ENCODE peak calls at places on chromosomes 5 and 9, in six cellular contexts. J is T47D; X is activated CD8-positive, alpha-beta memory T cell treated with anti-CD3 and anti-CD28 coated beads for 48 hours; W is stimulated activated CD4-positive, alpha-beta T cell treated with anti-CD3 and anti-CD28 coated beads, Interleukin-4, amount 100 ng/mL, for 48 hours; D is WTC11; P is OCI-M1. O is an unnamed sample.

GRCh38 chr5:145479271-145479670 is 355.9 kb downstream of the PRELID2 start:
- DNase-seq in J (no peak), X (no peak), W (no peak), D (no peak), P (no peak), O (no peak)

GRCh38 chr5:417301-417700 is 25.7 kb upstream of the EXOC3 start:
- DNase-seq in J (no peak), X (no peak), W (no peak), D (no peak), P (no peak), O (no peak)

GRCh38 chr9:136013116-136013515 is 51.9 kb upstream of the UBAC1 start:
- DNase-seq in J (no peak), X (no peak), W (no peak), D (peak), P (no peak), O (no peak)

GRCh38 chr9:114565204-114565603 is 22.4 kb upstream of the ATP6V1G1 start:
- DNase-seq in J (no peak), X (no peak), W (no peak), D (no peak), P (no peak), O (no peak)

GRCh38 chr5:60944904-60945759 is at the start of the genes ERCC8 and NDUFAF2:
- DNase-seq in J (peak), X (peak), W (peak), D (peak), P (peak), O (peak)

GRCh38 chr5:10518352-10518751 is 45.5 kb upstream of the ANKRD33B start:
- DNase-seq in J (peak), X (no peak), W (no peak), D (no peak), P (no peak), O (no peak)

GRCh38 chr5:172282277-172283019 is 1.1 kb downstream of the UBTD2 start:
- DNase-seq in J (no peak), X (no peak), W (no peak), D (no peak), P (no peak), O (no peak)

GRCh38 chr5:14720236-14720923 is 55.9 kb downstream of the OTULIN start:
- DNase-seq in J (no peak), X (no peak), W (no peak), D (no peak), P (no peak), O (no peak)

GRCh38 chr5:57684299-57684702 is 201.7 kb upstream of the ACTBL2 start:
- DNase-seq in J (no peak), X (no peak), W (no peak), D (no peak), P (peak), O (no peak)

GRCh38 chr9:23643656-23644258 is 182.3 kb downstream of the ELAVL2 start:
- DNase-seq in J (no peak), X (no peak), W (no peak), D (no peak), P (no peak), O (no peak)

GRCh38 chr5:10734050-10734709 is 26.9 kb downstream of the DAP start:
- DNase-seq in J (no peak), X (no peak), W (no peak), D (no peak), P (no peak), O (no peak)

GRCh38 chr5:125227333-125228075 is 481.1 kb upstream of the ZNF608 start:
- DNase-seq in J (peak), X (no peak), W (no peak), D (peak), P (no peak), O (no peak)

GRCh38 chr9:977361-978116 is 1.1 kb downstream of the DMRT3 start:
- DNase-seq in J (no peak), X (no peak), W (no peak), D (peak), P (no peak), O (no peak)

GRCh38 chr5:178577376-178577839 is 12.8 kb downstream of the COL23A1 start:
- DNase-seq in J (no peak), X (no peak), W (no peak), D (peak), P (no peak), O (no peak)

GRCh38 chr5:179959627-179960026 is 51.9 kb upstream of the TBC1D9B start:
- DNase-seq in J (no peak), X (no peak), W (no peak), D (no peak), P (no peak), O (no peak)

GRCh38 chr5:181167814-181168488 is 20.6 kb downstream of the OR2V2 start:
- DNase-seq in J (peak), X (no peak), W (no peak), D (peak), P (peak), O (no peak)

GRCh38 chr9:113690055-113690740 is 185.9 kb upstream of the ZNF618 start:
- DNase-seq in J (no peak), X (no peak), W (no peak), D (no peak), P (no peak), O (no peak)

GRCh38 chr5:76657091-76657490 is 33.9 kb upstream of the F2RL2 start:
- DNase-seq in J (no peak), X (no peak), W (no peak), D (no peak), P (no peak), O (no peak)

GRCh38 chr9:29129763-29130162 is 1556.5 kb upstream of the C9orf72 start:
- DNase-seq in J (peak), X (no peak), W (no peak), D (no peak), P (peak), O (no peak)

GRCh38 chr9:121305269-121305994 is 37.5 kb downstream of the GSN start:
- DNase-seq in J (no peak), X (no peak), W (no peak), D (no peak), P (no peak), O (no peak)

GRCh38 chr5:103804714-103805113 is 242.1 kb upstream of the NUDT12 start:
- DNase-seq in J (no peak), X (no peak), W (no peak), D (no peak), P (no peak), O (no peak)

GRCh38 chr9:655875-656274 is 185.6 kb upstream of the DMRT1 start:
- DNase-seq in J (no peak), X (no peak), W (no peak), D (no peak), P (no peak), O (no peak)

GRCh38 chr9:115391166-115391825 is 273.3 kb upstream of the TNC start:
- DNase-seq in J (no peak), X (no peak), W (no peak), D (no peak), P (no peak), O (peak)

GRCh38 chr9:129501771-129502324 is 119.1 kb downstream of the C9orf50 start:
- DNase-seq in J (peak), X (no peak), W (no peak), D (no peak), P (no peak), O (no peak)

O was measured in LNCaP clone FGC.